ENCODE peak calls at places on chromosomes 5 and 9, in four cellular contexts. Z, P, B and L are unnamed samples.

GRCh38 chr5:140429724-140430123 is 28.1 kb downstream of the ANKHD1 start:
- DNase-seq in B (no peak), P (no peak), Z (no peak), L (no peak)

GRCh38 chr9:70998962-70999361 is 122.5 kb downstream of the TRPM3 start:
- DNase-seq in B (no peak), Z (no peak), P (no peak), L (no peak)

GRCh38 chr5:44389410-44389879 is at the start of gene FGF10:
- DNase-seq in P (peak; percentile 33), B (no peak), Z (no peak), L (peak; percentile 45)

GRCh38 chr5:777756-778161 is 6.8 kb downstream of the ZDHHC11B start:
- DNase-seq in Z (no peak), B (no peak), P (no peak), L (no peak)

GRCh38 chr9:20754556-20754955 is 70.5 kb downstream of the FOCAD start:
- DNase-seq in B (no peak), P (no peak), Z (no peak), L (no peak)

GRCh38 chr5:372911-373709 is 51.6 kb downstream of the AHRR start:
- DNase-seq in Z (no peak), B (no peak), P (no peak), L (no peak)

GRCh38 chr5:97224112-97224750 is 41.2 kb upstream of the RIOK2 start:
- DNase-seq in P (no peak), B (no peak), Z (no peak), L (no peak)

GRCh38 chr9:4583001-4583400 is 79.1 kb upstream of the PLPP6 start:
- DNase-seq in B (no peak), P (no peak), Z (no peak), L (no peak)

GRCh38 chr5:108472237-108472636 is 90.3 kb upstream of the FBXL17 start:
- DNase-seq in P (no peak), B (no peak), Z (no peak), L (no peak)

GRCh38 chr9:126248680-126249079 is 77.9 kb upstream of the MVB12B start:
- DNase-seq in B (no peak), Z (no peak), P (no peak), L (no peak)

GRCh38 chr9:106784076-106784475 is 78.9 kb upstream of the ZNF462 start:
- DNase-seq in B (no peak), Z (no peak), P (no peak), L (no peak)

GRCh38 chr5:146894763-146895521 is 16.4 kb upstream of the PPP2R2B start:
- DNase-seq in B (no peak), P (no peak), Z (no peak), L (no peak)

GRCh38 chr5:154811653-154812465 is 38.5 kb downstream of the FAXDC2 start:
- DNase-seq in P (peak; percentile 17), B (peak; percentile 57), Z (peak; percentile 13), L (peak; percentile 31)

GRCh38 chr5:138962619-138963370 is 87.7 kb upstream of the LRRTM2 start:
- DNase-seq in B (no peak), P (no peak), Z (no peak), L (no peak)

GRCh38 chr5:178544166-178544834 is 45.9 kb downstream of the COL23A1 start:
- DNase-seq in Z (no peak), P (no peak), B (no peak), L (no peak)

GRCh38 chr5:6525910-6526309 is 77.3 kb downstream of the UBE2QL1 start:
- DNase-seq in B (no peak), P (no peak), Z (no peak), L (peak; percentile 37)

GRCh38 chr5:88729476-88730182 is 153.4 kb downstream of the MEF2C start:
- DNase-seq in B (peak; percentile 39), Z (peak; percentile 1), P (no peak), L (peak; percentile 71)

GRCh38 chr5:107359033-107359915 is 311.5 kb downstream of the EFNA5 start:
- DNase-seq in P (no peak), Z (no peak), B (no peak), L (no peak)

GRCh38 chr5:51082741-51083140 is 300.5 kb upstream of the ISL1 start:
- DNase-seq in B (no peak), P (no peak), Z (no peak), L (no peak)

GRCh38 chr9:105911104-105911911 is 217.0 kb downstream of the TMEM38B start:
- DNase-seq in Z (no peak), B (no peak), P (peak; percentile 41), L (peak; percentile 73)

GRCh38 chr5:10352404-10353240 is 873 bp upstream of the MARCHF6 start:
- DNase-seq in P (no peak), B (no peak), Z (no peak), L (no peak)

GRCh38 chr9:77015291-77016048 is 4.0 kb upstream of the FOXB2 start:
- DNase-seq in B (no peak), Z (no peak), P (no peak), L (no peak)